ENCODE peak calls at places on chromosomes 1 and 21, in four cellular contexts. One of them, this sample, is unnamed.

GRCh38 chr1:160646192-160646591 is 652 bp downstream of the SLAMF1 start:
- DNase-seq in cardiac fibroblast: no peak
- DNase-seq in HCT116: no peak
- DNase-seq in astrocyte of the cerebellum: no peak
- DNase-seq in this sample: no peak

GRCh38 chr1:169250022-169250421 is 117.6 kb downstream of the NME7 start:
- DNase-seq in cardiac fibroblast: no peak
- DNase-seq in HCT116: no peak
- DNase-seq in astrocyte of the cerebellum: no peak
- DNase-seq in this sample: peak

GRCh38 chr1:91901231-91901630 is 15.3 kb upstream of the TGFBR3 start:
- DNase-seq in cardiac fibroblast: no peak
- DNase-seq in HCT116: no peak
- DNase-seq in astrocyte of the cerebellum: no peak
- DNase-seq in this sample: peak

GRCh38 chr1:106924360-106924759 is 132.1 kb upstream of the PRMT6 start:
- DNase-seq in cardiac fibroblast: no peak
- DNase-seq in HCT116: no peak
- DNase-seq in astrocyte of the cerebellum: peak
- DNase-seq in this sample: no peak

GRCh38 chr1:18632711-18633427 is 2.2 kb downstream of the PAX7 start:
- DNase-seq in cardiac fibroblast: no peak
- DNase-seq in HCT116: no peak
- DNase-seq in astrocyte of the cerebellum: no peak
- DNase-seq in this sample: no peak

GRCh38 chr1:61344711-61345110 is 262.4 kb downstream of the NFIA start:
- DNase-seq in cardiac fibroblast: no peak
- DNase-seq in HCT116: no peak
- DNase-seq in astrocyte of the cerebellum: peak
- DNase-seq in this sample: no peak

GRCh38 chr1:236052227-236052993 is 12.5 kb downstream of the NID1 start:
- DNase-seq in cardiac fibroblast: no peak
- DNase-seq in HCT116: no peak
- DNase-seq in astrocyte of the cerebellum: no peak
- DNase-seq in this sample: no peak

GRCh38 chr1:8137406-8138244 is 111.5 kb upstream of the ERRFI1 start:
- DNase-seq in cardiac fibroblast: peak
- DNase-seq in HCT116: peak
- DNase-seq in astrocyte of the cerebellum: peak
- DNase-seq in this sample: peak

GRCh38 chr1:47593598-47594285 is 155.9 kb downstream of the FOXD2 start:
- DNase-seq in cardiac fibroblast: no peak
- DNase-seq in HCT116: no peak
- DNase-seq in astrocyte of the cerebellum: no peak
- DNase-seq in this sample: no peak

GRCh38 chr1:168488153-168488552 is 55.6 kb downstream of the XCL2 start:
- DNase-seq in cardiac fibroblast: peak
- DNase-seq in HCT116: no peak
- DNase-seq in astrocyte of the cerebellum: peak
- DNase-seq in this sample: peak

GRCh38 chr21:33121715-33122475 is 52.0 kb downstream of the OLIG1 start:
- DNase-seq in cardiac fibroblast: peak
- DNase-seq in HCT116: peak
- DNase-seq in astrocyte of the cerebellum: no peak
- DNase-seq in this sample: no peak

GRCh38 chr1:57576750-57577149 is 152.9 kb upstream of the DAB1 start:
- DNase-seq in cardiac fibroblast: no peak
- DNase-seq in HCT116: no peak
- DNase-seq in astrocyte of the cerebellum: no peak
- DNase-seq in this sample: no peak

GRCh38 chr21:33418686-33419085 is 15.5 kb downstream of the IFNGR2 start:
- DNase-seq in cardiac fibroblast: no peak
- DNase-seq in HCT116: no peak
- DNase-seq in astrocyte of the cerebellum: no peak
- DNase-seq in this sample: peak

GRCh38 chr1:119721933-119722332 is 10.2 kb downstream of the PHGDH start:
- DNase-seq in cardiac fibroblast: no peak
- DNase-seq in HCT116: no peak
- DNase-seq in astrocyte of the cerebellum: no peak
- DNase-seq in this sample: no peak

GRCh38 chr1:170218261-170218660 is 72.5 kb downstream of the NTMT2 start:
- DNase-seq in cardiac fibroblast: no peak
- DNase-seq in HCT116: no peak
- DNase-seq in astrocyte of the cerebellum: no peak
- DNase-seq in this sample: peak

GRCh38 chr1:33433509-33434362 is 2.8 kb upstream of the PHC2 start:
- DNase-seq in cardiac fibroblast: peak
- DNase-seq in HCT116: peak
- DNase-seq in astrocyte of the cerebellum: peak
- DNase-seq in this sample: peak

GRCh38 chr1:46285730-46286477 is 17.5 kb downstream of the LRRC41 start:
- DNase-seq in cardiac fibroblast: no peak
- DNase-seq in HCT116: no peak
- DNase-seq in astrocyte of the cerebellum: no peak
- DNase-seq in this sample: no peak

GRCh38 chr1:39106949-39107740 is 81.0 kb downstream of the NDUFS5 start:
- DNase-seq in cardiac fibroblast: no peak
- DNase-seq in HCT116: no peak
- DNase-seq in astrocyte of the cerebellum: no peak
- DNase-seq in this sample: no peak

GRCh38 chr21:43774163-43774562 is 1.9 kb downstream of the CSTB start:
- DNase-seq in cardiac fibroblast: no peak
- DNase-seq in HCT116: no peak
- DNase-seq in astrocyte of the cerebellum: no peak
- DNase-seq in this sample: no peak

GRCh38 chr1:53326598-53327182 is 1.2 kb downstream of the LRP8 start:
- DNase-seq in cardiac fibroblast: peak
- DNase-seq in HCT116: no peak
- DNase-seq in astrocyte of the cerebellum: no peak
- DNase-seq in this sample: no peak

GRCh38 chr1:1359316-1359667 is 937 bp upstream of the MXRA8 start:
- DNase-seq in cardiac fibroblast: peak
- DNase-seq in HCT116: no peak
- DNase-seq in astrocyte of the cerebellum: peak
- DNase-seq in this sample: peak

GRCh38 chr21:45140346-45140940 is 66.1 kb downstream of the ADARB1 start:
- DNase-seq in cardiac fibroblast: peak
- DNase-seq in HCT116: peak
- DNase-seq in astrocyte of the cerebellum: peak
- DNase-seq in this sample: peak

GRCh38 chr1:178119623-178120022 is 25.7 kb downstream of the RASAL2 start:
- DNase-seq in cardiac fibroblast: no peak
- DNase-seq in HCT116: peak
- DNase-seq in astrocyte of the cerebellum: no peak
- DNase-seq in this sample: no peak